ENCODE peak calls at places on chromosomes 12 and 14, in nine cellular contexts. E, N, H, X, I, S, W, K and F are unnamed samples.

GRCh38 chr12:90858261-90858660 is 96.7 kb downstream of the CCER1 start:
- DNase-seq in E (no peak), N (no peak), H (no peak), X (peak), I (peak), S (no peak), W (no peak), K (no peak), F (no peak)

GRCh38 chr14:89455412-89455811 is 38.4 kb upstream of the FOXN3 start:
- DNase-seq in E (no peak), N (no peak), H (no peak), X (peak), I (no peak), S (no peak), W (no peak), K (no peak), F (no peak)

GRCh38 chr14:63727231-63727735 is 582 bp downstream of the SGPP1 start:
- DNase-seq in E (no peak), N (peak), H (peak), X (peak), I (peak), S (peak), W (peak), K (peak), F (no peak)

GRCh38 chr14:58082491-58083098 is 69.4 kb downstream of the ARMH4 start:
- DNase-seq in E (no peak), N (no peak), H (no peak), X (peak), I (peak), S (no peak), W (no peak), K (peak), F (peak)

GRCh38 chr14:78863143-78863542 is 693.0 kb downstream of the NRXN3 start:
- DNase-seq in E (peak), N (no peak), H (no peak), X (peak), I (peak), S (no peak), W (no peak), K (peak), F (peak)

GRCh38 chr12:126582231-126582630 is 1517.0 kb downstream of the AACS start:
- DNase-seq in E (no peak), N (no peak), H (no peak), X (no peak), I (no peak), S (no peak), W (no peak), K (peak), F (no peak)

GRCh38 chr12:77696183-77696582 is 134.5 kb upstream of the NAV3 start:
- DNase-seq in E (no peak), N (no peak), H (no peak), X (no peak), I (no peak), S (no peak), W (no peak), K (no peak), F (no peak)

GRCh38 chr14:77124345-77125274 is 17.0 kb downstream of the ZDHHC22 start:
- DNase-seq in E (peak), N (peak), H (no peak), X (peak), I (peak), S (no peak), W (no peak), K (peak), F (no peak)

GRCh38 chr14:45990252-45990651 is 661.3 kb downstream of the RPL10L start:
- DNase-seq in E (no peak), N (no peak), H (no peak), X (no peak), I (no peak), S (no peak), W (no peak), K (peak), F (no peak)

GRCh38 chr14:90344920-90345557 is 13.3 kb upstream of the NRDE2 start:
- DNase-seq in E (no peak), N (no peak), H (no peak), X (no peak), I (peak), S (no peak), W (no peak), K (no peak), F (no peak)

GRCh38 chr12:116759783-116760581 is 21.9 kb downstream of the RNFT2 start:
- DNase-seq in E (peak), N (no peak), H (no peak), X (peak), I (no peak), S (no peak), W (peak), K (peak), F (no peak)

GRCh38 chr12:63804746-63805145 is 25.0 kb downstream of the RXYLT1 start:
- DNase-seq in E (no peak), N (no peak), H (no peak), X (no peak), I (peak), S (no peak), W (no peak), K (no peak), F (no peak)

GRCh38 chr12:53180270-53180930 is at the start of the genes CSAD and ZNF740:
- DNase-seq in E (peak), N (peak), H (peak), X (peak), I (peak), S (peak), W (peak), K (peak), F (peak)

GRCh38 chr12:53181935-53182334 is 1.2 kb upstream of the CSAD start:
- DNase-seq in E (no peak), N (no peak), H (no peak), X (no peak), I (no peak), S (no peak), W (no peak), K (no peak), F (no peak)

GRCh38 chr12:53179694-53180269 is 740 bp upstream of the ZNF740 start:
- DNase-seq in E (peak), N (no peak), H (no peak), X (no peak), I (no peak), S (peak), W (peak), K (no peak), F (no peak)

GRCh38 chr12:53182836-53183235 is 2.1 kb upstream of the CSAD start:
- DNase-seq in E (no peak), N (no peak), H (no peak), X (no peak), I (no peak), S (no peak), W (no peak), K (no peak), F (no peak)

GRCh38 chr12:53180931-53181645 is 363 bp upstream of the CSAD start:
- DNase-seq in E (peak), N (peak), H (peak), X (peak), I (peak), S (no peak), W (peak), K (peak), F (peak)
- TF ChIP-seq CTCF in E (no peak), N (no peak), H (no peak), X (no peak), I (peak), S (no peak), W (no peak), K (no peak), F (no peak)

GRCh38 chr14:99430491-99430890 is 50.2 kb downstream of the SETD3 start:
- DNase-seq in E (peak), N (peak), H (no peak), X (peak), I (no peak), S (no peak), W (no peak), K (peak), F (no peak)
- TF ChIP-seq CTCF in E (peak), N (no peak), H (peak), X (peak), I (peak), S (no peak), W (no peak), K (no peak), F (peak)

DNA sequence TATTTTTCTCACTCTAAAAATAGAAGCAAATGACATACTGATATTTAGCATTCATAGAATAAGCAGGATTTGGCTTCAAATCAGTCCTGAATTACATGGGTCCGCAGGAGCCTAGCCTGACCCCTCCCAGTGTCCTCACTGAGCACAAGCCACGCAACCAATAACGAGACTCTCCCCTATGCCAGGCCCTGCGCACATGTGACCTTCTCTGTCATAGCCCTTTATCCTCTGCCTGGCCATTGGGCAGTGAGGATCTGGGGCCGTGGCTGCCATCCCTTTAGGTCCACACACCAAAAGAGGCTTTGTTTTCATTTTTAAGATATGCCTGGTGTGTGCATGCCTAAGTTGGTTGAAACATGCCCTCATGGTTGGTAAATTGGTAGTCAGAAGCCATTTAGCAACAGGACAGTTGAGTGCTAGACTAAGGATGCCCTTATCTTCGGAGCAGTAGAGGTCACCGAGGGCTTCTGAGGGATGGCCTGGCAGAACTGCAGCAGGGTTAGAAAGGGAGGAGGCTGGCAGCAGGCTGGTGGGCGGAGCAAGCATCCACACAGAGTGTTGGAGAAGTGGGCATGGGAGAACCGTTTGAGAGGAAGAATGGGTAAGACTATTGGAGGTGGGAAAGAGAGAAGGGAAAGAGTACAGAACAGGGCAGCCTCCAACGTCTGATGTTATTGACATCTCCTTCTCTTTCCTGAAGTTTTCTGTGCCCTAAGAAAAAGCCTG is 75.0 kb downstream of the SLC24A4 start:
- DNase-seq in E (no peak), N (no peak), H (no peak), X (no peak), I (no peak), S (no peak), W (no peak), K (no peak), F (no peak)
- TF ChIP-seq CTCF in E (no peak), N (no peak), H (no peak), X (no peak), I (no peak), S (no peak), W (no peak), K (no peak), F (no peak)

GRCh38 chr12:53093777-53094393 is 3.6 kb upstream of the IGFBP6 start:
- DNase-seq in E (no peak), N (no peak), H (no peak), X (no peak), I (peak), S (peak), W (no peak), K (no peak), F (no peak)
- TF ChIP-seq CTCF in E (no peak), N (no peak), H (no peak), X (no peak), I (no peak), S (no peak), W (no peak), K (no peak), F (no peak)

DNA sequence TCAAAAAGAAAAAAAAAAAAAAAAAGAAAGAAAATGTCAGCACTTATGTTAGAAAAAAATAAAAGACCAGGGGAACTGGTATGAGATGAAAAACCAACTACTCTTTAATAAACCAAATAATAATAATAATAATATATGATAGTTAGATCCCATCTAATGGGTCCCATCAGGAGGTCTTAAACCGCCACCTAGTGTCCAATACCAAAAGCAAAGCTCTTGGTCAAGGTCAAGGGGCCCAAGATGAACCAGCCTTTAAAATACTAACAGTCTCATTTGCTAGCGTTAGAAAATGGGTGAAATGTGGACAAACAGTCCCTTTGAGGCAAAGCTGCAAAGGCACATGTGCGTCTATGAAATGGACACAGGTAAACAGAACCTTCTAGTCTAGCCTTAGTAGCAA is 12.3 kb downstream of the BRAP start:
- DNase-seq in E (no peak), N (no peak), H (no peak), X (peak), I (peak), S (no peak), W (no peak), K (peak), F (no peak)
- TF ChIP-seq CTCF in E (peak), N (no peak), H (peak), X (peak), I (peak), S (no peak), W (peak), K (peak), F (peak)

GRCh38 chr12:68674376-68674775 is 12.4 kb upstream of the NUP107 start:
- DNase-seq in E (no peak), N (no peak), H (no peak), X (no peak), I (no peak), S (no peak), W (no peak), K (no peak), F (no peak)

GRCh38 chr12:68673788-68674187 is 13.0 kb upstream of the NUP107 start:
- DNase-seq in E (no peak), N (no peak), H (no peak), X (no peak), I (no peak), S (no peak), W (no peak), K (no peak), F (no peak)

GRCh38 chr12:68675098-68675842 is 11.5 kb upstream of the NUP107 start:
- DNase-seq in E (no peak), N (peak), H (no peak), X (no peak), I (no peak), S (no peak), W (no peak), K (no peak), F (no peak)
- TF ChIP-seq CTCF in E (no peak), N (no peak), H (no peak), X (no peak), I (no peak), S (no peak), W (no peak), K (no peak), F (no peak)

DNA sequence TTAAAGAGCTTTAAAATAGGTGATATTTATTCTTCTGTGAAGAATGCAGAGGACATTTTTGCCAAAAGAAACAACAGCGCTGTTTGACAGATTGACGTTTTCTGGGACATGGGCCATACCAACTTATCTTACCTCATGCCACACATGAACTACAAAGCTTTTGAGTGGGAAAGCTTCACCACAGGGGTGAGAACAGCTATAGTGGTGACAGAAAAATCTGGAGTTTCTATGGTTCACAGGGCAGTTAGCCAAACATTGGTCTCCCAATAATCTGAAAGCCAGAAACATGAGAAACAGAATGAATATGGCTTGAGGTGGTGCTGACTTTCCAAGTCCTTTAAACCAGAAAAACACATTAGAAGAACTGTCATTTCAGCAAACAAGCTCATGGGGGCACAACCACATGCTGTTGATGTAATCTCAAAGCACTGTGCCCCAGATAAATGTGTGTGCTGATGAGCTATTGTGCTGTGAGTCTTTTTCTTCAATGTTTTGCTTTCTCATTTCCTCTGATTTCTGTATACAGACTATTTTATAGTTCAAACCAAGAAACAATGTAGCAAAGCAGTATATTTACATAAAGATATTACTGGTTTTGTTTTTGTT is 905.4 kb downstream of the SLC16A7 start:
- DNase-seq in E (no peak), N (no peak), H (no peak), X (peak), I (no peak), S (no peak), W (no peak), K (no peak), F (peak)
- TF ChIP-seq CTCF in E (no peak), N (no peak), H (no peak), X (no peak), I (no peak), S (no peak), W (no peak), K (no peak), F (no peak)

DNA sequence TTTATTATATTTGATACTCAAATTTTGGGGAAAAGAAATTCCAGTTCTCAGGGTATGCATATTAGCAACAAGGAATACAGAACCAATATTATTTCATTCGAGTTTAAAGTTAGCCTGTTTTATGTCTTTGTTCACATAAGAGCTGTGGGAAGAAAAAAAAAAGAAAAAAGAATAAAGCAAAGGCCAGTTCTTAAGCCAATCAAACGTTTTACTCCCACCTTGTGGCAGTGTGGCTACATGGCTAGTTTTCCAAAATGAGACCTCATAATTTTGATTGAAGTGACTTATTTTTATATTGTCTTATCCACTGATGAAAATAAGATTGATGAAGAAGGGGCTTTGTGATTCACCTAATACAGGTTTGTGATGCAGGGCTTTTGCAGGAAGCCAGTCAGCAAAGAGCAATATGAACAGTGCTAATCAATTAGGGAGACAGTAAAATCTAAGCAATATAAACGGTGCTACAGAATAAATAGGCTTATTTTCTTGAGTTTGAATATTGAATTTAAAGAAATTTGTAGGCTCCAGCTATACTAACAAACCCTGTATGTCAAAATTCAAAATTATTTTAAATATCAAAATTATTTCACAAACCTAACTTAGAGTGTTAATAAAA is 624.1 kb upstream of the FOXG1 start:
- DNase-seq in E (no peak), N (no peak), H (no peak), X (peak), I (no peak), S (no peak), W (no peak), K (peak), F (peak)
- TF ChIP-seq CTCF in E (no peak), N (no peak), H (peak), X (peak), I (no peak), S (no peak), W (no peak), K (peak), F (peak)

GRCh38 chr14:85344847-85345591 is 184.9 kb upstream of the FLRT2 start:
- DNase-seq in E (no peak), N (no peak), H (no peak), X (no peak), I (no peak), S (no peak), W (no peak), K (no peak), F (no peak)

GRCh38 chr14:85342858-85343607 is 186.9 kb upstream of the FLRT2 start:
- DNase-seq in E (no peak), N (no peak), H (no peak), X (peak), I (no peak), S (no peak), W (no peak), K (no peak), F (no peak)
- TF ChIP-seq CTCF in E (no peak), N (no peak), H (no peak), X (no peak), I (no peak), S (no peak), W (no peak), K (no peak), F (no peak)